ENCODE peak calls at places on chromosomes 2 and 18, in six cellular contexts. H, M, O, U, C and N are unnamed samples.

GRCh38 chr2:9675369-9676351 is 44.9 kb upstream of the YWHAQ start:
- DNase-seq in H (no peak), M (no peak), O (no peak), U (no peak), C (no peak), N (no peak)

GRCh38 chr2:40043191-40043590 is 264.1 kb upstream of the THUMPD2 start:
- DNase-seq in H (no peak), M (no peak), O (no peak), U (no peak), C (no peak), N (no peak)

GRCh38 chr2:41930807-41931566 is 116.8 kb upstream of the PKDCC start:
- DNase-seq in H (no peak), M (no peak), O (no peak), U (no peak), C (no peak), N (no peak)

GRCh38 chr2:228698963-228699362 is 517.5 kb upstream of the SPHKAP start:
- DNase-seq in H (no peak), M (no peak), O (no peak), U (no peak), C (no peak), N (no peak)

GRCh38 chr18:3062798-3063563 is 50.0 kb upstream of the LPIN2 start:
- DNase-seq in H (peak; percentile 36), M (peak; percentile 55), O (peak; percentile 18), U (peak; percentile 60), C (peak; percentile 53), N (peak; percentile 27)

GRCh38 chr2:220847587-220847986 is 724.5 kb downstream of the EPHA4 start:
- DNase-seq in H (no peak), M (no peak), O (no peak), U (no peak), C (no peak), N (peak; percentile 1)

GRCh38 chr2:172655838-172656573 is 79.6 kb upstream of the RAPGEF4 start:
- DNase-seq in H (no peak), M (no peak), O (no peak), U (no peak), C (no peak), N (no peak)

GRCh38 chr2:154974041-154974440 is 275.5 kb downstream of the KCNJ3 start:
- DNase-seq in H (no peak), M (no peak), O (no peak), U (no peak), C (no peak), N (no peak)

GRCh38 chr18:75143851-75144250 is 65.1 kb downstream of the PTGR3 start:
- DNase-seq in H (no peak), M (no peak), O (no peak), U (no peak), C (no peak), N (peak; percentile 35)

GRCh38 chr2:117963446-117963845 is 50.4 kb downstream of the CCDC93 start:
- DNase-seq in H (no peak), M (no peak), O (no peak), U (no peak), C (no peak), N (no peak)

GRCh38 chr2:27212626-27213471 is 781 bp upstream of the SLC5A6 start:
- DNase-seq in H (peak; percentile 33), M (peak; percentile 53), O (no peak), U (peak; percentile 49), C (peak; percentile 57), N (peak; percentile 57)

GRCh38 chr2:213848631-213849030 is 562.2 kb upstream of the VWC2L start:
- DNase-seq in H (no peak), M (no peak), O (no peak), U (no peak), C (no peak), N (no peak)